ENCODE peak calls at places on chromosome X, in ten cellular contexts. P is left lung, Q is Peyer's patch, M is adrenal gland, B is tibial artery, X is heart left ventricle, C is tibial nerve, K is endothelial cell, A is pancreas, F is MCF 10A. J is an unnamed sample.

GRCh38 chrX:40065291-40066046 is 32.3 kb downstream of the BCOR start:
- DNase-seq in X (no peak), B (no peak), A (no peak), C (no peak), F (no peak), K (no peak), P (no peak), Q (no peak), M (no peak), J (no peak)

GRCh38 chrX:23907496-23908218 is at the start of the genes APOO and CXorf58:
- DNase-seq in Q (peak; percentile 88), C (peak; percentile 72), A (peak; percentile 90), F (peak; percentile 86), M (peak; percentile 93), B (peak; percentile 95), K (peak; percentile 85), P (peak; percentile 97), X (peak; percentile 90), J (peak; percentile 85)

GRCh38 chrX:154486396-154487207 is at the start of gene UBL4A:
- DNase-seq in M (peak; percentile 66), X (peak; percentile 62), A (peak; percentile 83), C (no peak), F (peak; percentile 26), Q (peak; percentile 68), B (peak; percentile 83), K (peak; percentile 10), P (peak; percentile 87), J (peak; percentile 44)

GRCh38 chrX:38880460-38880859 is 79.2 kb downstream of the MID1IP1 start:
- DNase-seq in A (no peak), C (no peak), K (no peak), B (no peak), Q (no peak), P (no peak), M (no peak), X (no peak), F (peak; percentile 11), J (no peak)

GRCh38 chrX:3939967-3940610 is 226.6 kb upstream of the PRKX start:
- DNase-seq in C (no peak), Q (no peak), B (no peak), A (no peak), K (no peak), M (no peak), F (peak; percentile 38), X (no peak), P (no peak), J (no peak)

GRCh38 chrX:71118032-71118984 is at the start of gene MED12:
- DNase-seq in X (peak; percentile 85), F (peak; percentile 68), K (peak; percentile 72), A (peak; percentile 84), Q (peak; percentile 81), M (peak; percentile 87), B (peak; percentile 89), C (peak; percentile 79), P (peak; percentile 91), J (peak; percentile 80)

GRCh38 chrX:122941801-122942200 is 242.3 kb upstream of the GRIA3 start:
- DNase-seq in A (no peak), B (no peak), M (no peak), P (no peak), Q (no peak), K (no peak), C (no peak), F (peak; percentile 8), X (no peak), J (no peak)

GRCh38 chrX:107323786-107324492 is 117.5 kb downstream of the DNAAF6 start:
- DNase-seq in A (no peak), C (no peak), F (no peak), P (no peak), M (no peak), X (no peak), Q (no peak), K (no peak), B (no peak), J (no peak)

GRCh38 chrX:1535241-1536041 is 1.5 kb downstream of the P2RY8 start:
- DNase-seq in P (no peak), K (no peak), X (peak; percentile 41), F (no peak), B (peak; percentile 62), M (peak; percentile 51), C (peak; percentile 64), A (no peak), Q (peak; percentile 70), J (no peak)
- TF ChIP-seq CTCF in P (no peak), K (no peak), X (no peak), F (no peak), B (no peak), M (no peak), C (no peak), A (no peak), Q (no peak), J (no peak)

GRCh38 chrX:138031715-138032114 is 465.8 kb downstream of the ZIC3 start:
- DNase-seq in K (no peak), P (no peak), X (no peak), M (no peak), F (no peak), B (no peak), Q (no peak), C (no peak), A (no peak), J (no peak)

GRCh38 chrX:138020941-138021340 is 455.0 kb downstream of the ZIC3 start:
- DNase-seq in K (no peak), X (no peak), P (no peak), Q (no peak), M (no peak), F (no peak), A (no peak), B (no peak), C (no peak), J (no peak)

GRCh38 chrX:138026211-138026610 is 460.3 kb downstream of the ZIC3 start:
- DNase-seq in A (no peak), Q (no peak), F (peak; percentile 14), C (no peak), B (no peak), P (no peak), K (no peak), M (no peak), X (no peak), J (no peak)
- TF ChIP-seq CTCF in A (peak; percentile 38), Q (no peak), F (peak; percentile 49), C (peak; percentile 5), B (no peak), P (no peak), K (peak; percentile 47), M (peak; percentile 19), X (peak; percentile 16), J (no peak)

DNA sequence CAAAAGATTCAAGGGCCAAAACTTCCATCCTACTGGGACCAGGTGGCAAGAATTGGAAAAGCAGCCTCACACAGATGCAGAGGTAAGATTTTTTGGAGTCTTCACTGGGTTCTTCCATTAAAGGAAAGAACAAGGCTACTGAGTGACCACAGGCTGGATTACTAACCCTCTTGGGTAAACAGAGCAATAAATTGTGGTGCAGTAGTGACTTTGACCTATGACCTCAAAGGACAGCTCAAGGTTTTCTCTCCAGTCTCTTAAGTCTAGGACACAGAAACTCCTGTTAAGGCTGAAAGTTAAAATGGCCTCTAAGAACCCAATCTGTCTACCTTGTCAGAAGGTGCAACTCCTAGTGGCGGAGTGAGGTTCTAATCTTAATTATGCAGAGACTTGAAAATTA is 464.9 kb downstream of the SMARCA1 start:
- DNase-seq in P (no peak), A (no peak), C (no peak), B (no peak), M (no peak), Q (no peak), F (no peak), K (no peak), X (no peak), J (no peak)
- TF ChIP-seq CTCF in P (no peak), A (no peak), C (no peak), B (no peak), M (no peak), Q (no peak), F (no peak), K (no peak), X (no peak), J (no peak)

DNA sequence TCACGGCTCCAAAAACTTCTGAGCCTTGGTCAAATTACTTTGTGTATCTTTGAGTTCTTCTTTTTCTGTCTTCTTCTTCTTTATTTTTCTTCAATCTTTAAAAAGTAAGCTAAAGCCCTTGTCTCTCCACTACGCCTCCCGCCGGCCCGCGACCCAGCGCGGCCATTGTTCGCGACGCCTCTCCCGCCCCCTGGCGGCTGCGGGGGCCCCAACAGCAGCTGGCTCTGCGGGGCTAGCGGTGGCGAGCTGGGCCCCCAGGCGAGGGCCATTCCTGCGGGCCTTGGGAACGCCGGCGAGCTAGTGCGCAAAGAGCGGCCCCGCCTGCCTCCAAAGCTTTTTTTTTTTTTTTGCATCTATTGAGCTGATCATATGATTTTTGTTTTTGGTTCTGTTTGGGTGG is 119.1 kb downstream of the TGIF2LX start:
- DNase-seq in X (no peak), K (no peak), B (no peak), M (no peak), P (peak; percentile 34), Q (no peak), A (no peak), F (no peak), C (no peak), J (no peak)
- TF ChIP-seq CTCF in X (no peak), K (no peak), B (no peak), M (no peak), P (no peak), Q (no peak), A (no peak), F (no peak), C (no peak), J (no peak)

DNA sequence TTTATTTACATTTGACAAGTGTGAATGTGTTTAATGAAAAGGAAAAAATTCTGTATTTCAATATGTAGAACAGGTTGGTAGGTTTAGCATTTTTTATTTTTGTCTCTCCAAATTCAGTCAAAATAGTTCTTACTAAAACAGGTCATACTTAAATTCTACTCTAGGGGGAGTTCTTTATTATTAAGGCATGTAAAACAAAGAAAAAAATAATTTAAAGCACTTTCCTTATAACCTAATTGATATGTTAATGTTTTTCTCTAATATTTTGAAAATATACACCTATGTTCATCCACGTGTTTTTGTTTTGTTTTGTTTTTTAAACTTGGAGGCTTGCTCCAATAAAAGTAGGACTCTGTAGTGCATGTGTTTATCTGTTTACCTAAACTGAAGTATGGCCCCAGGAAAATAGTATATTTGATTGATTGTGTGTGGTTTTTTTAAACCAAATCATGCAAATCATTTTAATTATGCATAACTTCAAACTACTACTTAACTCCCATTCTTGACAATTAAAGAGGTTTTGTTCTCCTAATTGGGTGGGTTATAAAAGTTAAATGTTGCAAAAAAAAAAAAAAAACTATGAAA is 562.7 kb downstream of the RPA4 start:
- DNase-seq in Q (no peak), K (no peak), C (no peak), P (no peak), M (no peak), B (no peak), X (no peak), A (no peak), F (peak; percentile 6), J (no peak)
- TF ChIP-seq CTCF in Q (no peak), K (peak; percentile 50), C (no peak), P (no peak), M (no peak), B (no peak), X (no peak), A (no peak), F (peak; percentile 13), J (no peak)

GRCh38 chrX:115948018-115948923 is 222.3 kb upstream of the AGTR2 start:
- DNase-seq in C (no peak), Q (no peak), A (no peak), P (no peak), K (no peak), X (no peak), B (no peak), F (peak; percentile 56), M (no peak), J (no peak)
- TF ChIP-seq CTCF in C (no peak), Q (no peak), A (no peak), P (no peak), K (no peak), X (no peak), B (no peak), F (peak; percentile 34), M (no peak), J (no peak)